ENCODE peak calls at places on chromosomes 12 and 14, in eight cellular contexts. Y is Calu3, U is breast epithelium, M is NCI-H1694 treated with DMSO at 0.1 percent for 48 hours, A is C1 segment of cervical spinal cord, L is non-pigmented ciliary epithelial cell, V is HCEC 1CT, R is epithelial cell of esophagus. Q is an unnamed sample.

GRCh38 chr14:36582011-36582873 is at the start of gene NKX2-8:
- DNase-seq in U (no peak), L (no peak), R (peak), Y (peak), M (no peak), A (no peak), V (no peak), Q (peak)

GRCh38 chr12:107503129-107503850 is 182.3 kb upstream of the PWP1 start:
- DNase-seq in Y (no peak), R (no peak), M (no peak), V (no peak), U (no peak), L (no peak), A (no peak), Q (no peak)

GRCh38 chr12:42125372-42125767 is 19.3 kb downstream of the GXYLT1 start:
- DNase-seq in A (no peak), L (no peak), M (no peak), R (no peak), Y (no peak), U (no peak), V (no peak), Q (no peak)

GRCh38 chr12:39931857-39932256 is 174.0 kb downstream of the SLC2A13 start:
- DNase-seq in Y (no peak), M (no peak), U (no peak), L (no peak), R (no peak), V (no peak), A (no peak), Q (no peak)

GRCh38 chr12:107236824-107237467 is 143.6 kb upstream of the CRY1 start:
- DNase-seq in Y (no peak), M (no peak), V (no peak), A (no peak), U (no peak), R (peak), L (no peak), Q (no peak)

GRCh38 chr12:95390932-95391331 is 83.0 kb upstream of the METAP2 start:
- DNase-seq in L (no peak), V (no peak), M (no peak), R (no peak), Y (no peak), U (no peak), A (no peak), Q (no peak)

GRCh38 chr12:118302053-118302452 is 70.7 kb downstream of the TAOK3 start:
- DNase-seq in M (no peak), R (peak), V (no peak), U (no peak), A (no peak), Y (peak), L (no peak), Q (no peak)

GRCh38 chr12:101566318-101566717 is 28.5 kb upstream of the MYBPC1 start:
- DNase-seq in L (no peak), M (no peak), U (no peak), V (no peak), R (no peak), A (no peak), Y (peak), Q (no peak)

GRCh38 chr14:54609576-54609975 is 42.6 kb downstream of the SAMD4A start:
- DNase-seq in M (no peak), U (no peak), L (no peak), V (no peak), R (no peak), Y (no peak), A (no peak), Q (no peak)

GRCh38 chr12:99618657-99619056 is 28.9 kb upstream of the GARIN6 start:
- DNase-seq in Y (no peak), R (no peak), L (no peak), V (no peak), M (no peak), A (no peak), U (no peak), Q (no peak)

GRCh38 chr12:115464673-115465060 is 780.7 kb upstream of the TBX3 start:
- DNase-seq in R (no peak), U (no peak), M (no peak), L (no peak), Y (no peak), V (no peak), A (no peak), Q (no peak)

GRCh38 chr14:59274991-59275391 is 86.5 kb downstream of the DAAM1 start:
- DNase-seq in M (no peak), R (peak), A (no peak), U (no peak), Y (peak), V (no peak), L (no peak), Q (peak)

GRCh38 chr12:79454338-79454777 is 236.4 kb downstream of the PAWR start:
- DNase-seq in R (peak), U (no peak), L (peak), Y (no peak), M (no peak), A (no peak), V (peak), Q (no peak)

GRCh38 chr12:91178139-91178561 is 4.5 kb downstream of the DCN start:
- DNase-seq in R (peak), V (peak), L (no peak), A (no peak), Y (no peak), U (no peak), M (peak), Q (peak)

GRCh38 chr14:79246200-79246599 is 965.1 kb downstream of the DIO2 start:
- DNase-seq in U (no peak), A (no peak), R (no peak), Y (no peak), L (no peak), V (no peak), M (no peak), Q (no peak)

GRCh38 chr14:92624764-92625163 is 111.2 kb downstream of the RIN3 start:
- DNase-seq in A (no peak), U (no peak), L (no peak), R (no peak), M (no peak), V (no peak), Y (no peak), Q (no peak)

GRCh38 chr14:31243860-31244259 is 36.3 kb upstream of the HECTD1 start:
- DNase-seq in V (no peak), Y (peak), M (no peak), A (no peak), U (no peak), L (no peak), R (peak), Q (no peak)

GRCh38 chr12:107564946-107565345 is 120.7 kb upstream of the PWP1 start:
- DNase-seq in U (no peak), A (no peak), R (peak), V (no peak), M (peak), L (no peak), Y (peak), Q (no peak)

GRCh38 chr12:14207946-14208612 is 157.4 kb upstream of the ATF7IP start:
- DNase-seq in U (peak), R (peak), L (no peak), M (no peak), Y (peak), V (no peak), A (no peak), Q (no peak)

GRCh38 chr12:49518914-49519573 is 19.8 kb upstream of the KCNH3 start:
- DNase-seq in A (no peak), M (no peak), R (peak), L (no peak), U (no peak), Y (no peak), V (peak), Q (no peak)

GRCh38 chr12:86837246-86837645 is 581.1 kb upstream of the MGAT4C start:
- DNase-seq in M (no peak), R (no peak), V (no peak), Y (no peak), L (no peak), U (no peak), A (no peak), Q (no peak)

GRCh38 chr14:34629344-34629656 is 648 bp downstream of the SNX6 start:
- DNase-seq in V (no peak), Y (no peak), L (no peak), U (no peak), R (no peak), M (no peak), A (no peak), Q (no peak)

GRCh38 chr12:121849660-121850059 is 9.0 kb downstream of the HPD start:
- DNase-seq in L (no peak), R (no peak), Y (no peak), M (no peak), V (no peak), A (no peak), U (no peak), Q (no peak)

GRCh38 chr14:75430526-75430925 is 2.7 kb downstream of the JDP2 start:
- DNase-seq in Y (no peak), M (no peak), U (no peak), R (no peak), V (peak), L (no peak), A (no peak), Q (peak)

GRCh38 chr12:80763874-80764273 is 47.2 kb downstream of the MYF5 start:
- DNase-seq in R (peak), M (peak), V (peak), A (no peak), U (no peak), Y (peak), L (no peak), Q (peak)

GRCh38 chr12:32501835-32502333 is 102.5 kb downstream of the FGD4 start:
- DNase-seq in U (no peak), Y (peak), A (peak), M (peak), R (peak), L (peak), V (peak), Q (peak)

GRCh38 chr12:81888341-81888740 is 129.2 kb upstream of the PPFIA2 start:
- DNase-seq in A (no peak), M (no peak), Y (no peak), L (peak), R (no peak), V (peak), U (no peak), Q (no peak)

GRCh38 chr14:96038920-96039632 is at the start of gene C14orf132:
- DNase-seq in U (peak), Y (peak), L (no peak), A (no peak), V (peak), R (peak), M (peak), Q (peak)

GRCh38 chr12:74337951-74338350 is 199.7 kb upstream of the ATXN7L3B start:
- DNase-seq in R (peak), M (no peak), Y (peak), U (no peak), V (peak), A (no peak), L (no peak), Q (no peak)

GRCh38 chr14:74491952-74492351 is 1.2 kb downstream of the NPC2 start:
- DNase-seq in V (peak), A (no peak), R (peak), Y (no peak), L (no peak), U (no peak), M (no peak), Q (no peak)

GRCh38 chr12:52171950-52172512 is 19.8 kb downstream of the KRT80 start:
- DNase-seq in V (peak), U (no peak), L (no peak), M (no peak), Y (peak), R (peak), A (no peak), Q (peak)

GRCh38 chr14:101790232-101790631 is 28.7 kb downstream of the PPP2R5C start:
- DNase-seq in A (no peak), U (no peak), R (no peak), Y (no peak), V (no peak), L (no peak), M (no peak), Q (no peak)

GRCh38 chr12:94263905-94264655 is 115.7 kb downstream of the PLXNC1 start:
- DNase-seq in M (no peak), U (no peak), V (no peak), Y (no peak), L (peak), A (no peak), R (no peak), Q (no peak)

GRCh38 chr12:112000806-112001205 is 12.2 kb downstream of the TMEM116 start:
- DNase-seq in L (no peak), V (no peak), U (no peak), R (no peak), Y (no peak), M (no peak), A (no peak), Q (no peak)

GRCh38 chr14:92039073-92039719 is 663 bp downstream of the TRIP11 start:
- DNase-seq in V (peak), M (peak), A (no peak), Y (peak), L (no peak), R (peak), U (peak), Q (peak)

Q was measured in NCI-H446.